ENCODE peak calls at places on chromosomes 3 and 15, in four cellular contexts. O is MM.1S, L is IMR-90, P is uterus. X is an unnamed sample.

GRCh38 chr15:55799287-55800212 is 56.6 kb upstream of the PRTG start:
- DNase-seq in O (no peak), L (peak; percentile 52), P (no peak), X (peak; percentile 17)

GRCh38 chr3:49813497-49814174 is at the start of gene UBA7:
- DNase-seq in O (peak; percentile 15), L (peak; percentile 80), P (peak; percentile 65), X (no peak)

GRCh38 chr15:66151809-66152208 is 101.7 kb downstream of the MEGF11 start:
- DNase-seq in O (no peak), L (no peak), P (no peak), X (no peak)

GRCh38 chr3:27596920-27597319 is 112.7 kb upstream of the SLC4A7 start:
- DNase-seq in O (no peak), L (peak; percentile 46), P (no peak), X (no peak)

GRCh38 chr3:123815981-123816380 is 68.2 kb downstream of the MYLK start:
- DNase-seq in O (no peak), L (no peak), P (no peak), X (no peak)

GRCh38 chr3:20622304-20622703 is 436.3 kb upstream of the SGO1 start:
- DNase-seq in O (no peak), L (peak; percentile 72), P (no peak), X (no peak)

GRCh38 chr15:30943654-30944335 is 40.1 kb downstream of the FAN1 start:
- DNase-seq in O (no peak), L (no peak), P (no peak), X (no peak)

GRCh38 chr3:98775459-98775858 is 12.3 kb downstream of the ST3GAL6 start:
- DNase-seq in O (peak; percentile 78), L (no peak), P (no peak), X (no peak)

GRCh38 chr3:50503504-50503903 is at the start of gene CACNA2D2:
- DNase-seq in O (peak; percentile 37), L (no peak), P (peak; percentile 78), X (peak; percentile 49)

GRCh38 chr15:77738441-77739437 is 106.0 kb upstream of the LINGO1 start:
- DNase-seq in O (no peak), L (no peak), P (no peak), X (no peak)

GRCh38 chr15:70815604-70816003 is 38.4 kb downstream of the LARP6 start:
- DNase-seq in O (no peak), L (peak; percentile 46), P (no peak), X (no peak)

GRCh38 chr3:189624130-189624529 is 7.1 kb upstream of the TP63 start:
- DNase-seq in O (no peak), L (no peak), P (no peak), X (no peak)

GRCh38 chr3:153658151-153658550 is 463.0 kb upstream of the ARHGEF26 start:
- DNase-seq in O (no peak), L (no peak), P (no peak), X (no peak)

GRCh38 chr15:62957130-62957529 is 85.4 kb upstream of the TPM1 start:
- DNase-seq in O (no peak), L (peak; percentile 29), P (no peak), X (no peak)

GRCh38 chr3:112477891-112478290 is 21.4 kb downstream of the BTLA start:
- DNase-seq in O (no peak), L (no peak), P (no peak), X (no peak)

GRCh38 chr3:129087138-129087702 is 26.6 kb downstream of the GP9 start:
- DNase-seq in O (no peak), L (peak; percentile 23), P (peak; percentile 67), X (no peak)

GRCh38 chr3:111321786-111322185 is 220.2 kb upstream of the CD96 start:
- DNase-seq in O (no peak), L (no peak), P (no peak), X (no peak)

GRCh38 chr15:70036585-70037343 is 61.0 kb downstream of the TLE3 start:
- DNase-seq in O (peak; percentile 98), L (no peak), P (no peak), X (no peak)

GRCh38 chr3:70186221-70186620 is 126.2 kb downstream of the MDFIC2 start:
- DNase-seq in O (no peak), L (no peak), P (no peak), X (no peak)

GRCh38 chr3:22401499-22401898 is 650.5 kb upstream of the ZNF385D start:
- DNase-seq in O (no peak), L (no peak), P (no peak), X (no peak)

GRCh38 chr3:12853803-12854202 is 12.4 kb upstream of the RPL32 start:
- DNase-seq in O (no peak), L (no peak), P (no peak), X (no peak)

GRCh38 chr15:58329781-58330467 is 101.9 kb upstream of the LIPC start:
- DNase-seq in O (no peak), L (no peak), P (no peak), X (no peak)

GRCh38 chr3:16266714-16267113 is 1.7 kb downstream of the OXNAD1 start:
- DNase-seq in O (peak; percentile 76), L (no peak), P (no peak), X (no peak)
- H3K4me3 ChIP-seq in O (peak overlapping the region; percentile 97), L (no peak overlapping the region), P (no peak overlapping the region), X (no peak overlapping the region)

DNA sequence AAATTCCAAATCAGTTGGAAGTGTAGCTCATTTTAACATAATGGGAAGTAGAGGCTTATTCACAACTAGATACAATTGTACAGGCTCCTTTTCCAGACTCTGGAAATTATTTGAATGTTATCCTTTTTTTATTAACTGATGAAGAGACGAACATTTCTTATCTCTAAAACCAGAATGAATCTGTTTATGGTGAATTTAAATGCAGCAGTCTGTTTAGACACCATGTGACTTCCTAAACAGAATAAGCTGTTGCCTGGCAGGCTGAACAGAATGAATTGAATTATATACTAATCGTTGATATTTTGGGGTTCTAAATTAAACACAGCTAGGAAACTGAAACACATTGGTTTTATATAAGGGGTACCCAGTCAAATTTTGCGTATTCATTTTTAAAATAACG is 4.0 kb downstream of the SEC61A1 start:
- DNase-seq in O (no peak), L (no peak), P (no peak), X (no peak)
- H3K4me3 ChIP-seq in O (no peak overlapping the region), L (no peak overlapping the region), P (no peak overlapping the region), X (no peak overlapping the region)

GRCh38 chr15:24919446-24919845 is 35.3 kb upstream of the SNRPN start:
- DNase-seq in O (no peak), L (no peak), P (no peak), X (no peak)

GRCh38 chr15:24924621-24925020 is 30.2 kb upstream of the SNRPN start:
- DNase-seq in O (no peak), L (peak; percentile 2), P (no peak), X (no peak)

DNA sequence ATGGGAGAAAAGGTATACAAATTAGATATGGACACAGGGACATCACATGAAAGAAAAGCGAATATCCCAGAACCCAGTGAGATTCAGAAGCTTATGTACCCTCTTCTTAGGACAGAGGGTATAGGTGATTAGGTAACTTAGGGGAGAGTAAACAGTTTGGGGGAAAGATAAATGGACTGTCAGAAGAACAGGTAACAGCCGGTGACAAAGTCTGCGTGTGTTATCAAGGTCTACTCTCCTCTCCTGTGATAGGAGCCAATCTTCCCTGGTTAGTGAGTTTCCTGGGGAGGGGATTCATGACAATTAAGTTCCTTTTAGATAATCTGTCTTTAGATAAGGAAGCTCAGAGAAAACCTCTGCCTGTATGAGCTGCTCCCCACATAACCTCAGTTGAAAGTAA is 30.6 kb upstream of the SNRPN start:
- DNase-seq in O (no peak), L (no peak), P (no peak), X (no peak)
- H3K4me3 ChIP-seq in O (no peak overlapping the region), L (no peak overlapping the region), P (no peak overlapping the region), X (no peak overlapping the region)

GRCh38 chr3:108292905-108293328 is 3.4 kb upstream of the HHLA2 start:
- DNase-seq in O (peak; percentile 76), L (no peak), P (no peak), X (peak; percentile 45)

GRCh38 chr3:108297636-108298035 is 1.3 kb downstream of the HHLA2 start:
- DNase-seq in O (no peak), L (no peak), P (no peak), X (no peak)

GRCh38 chr3:108298056-108298455 is 1.7 kb downstream of the HHLA2 start:
- DNase-seq in O (no peak), L (no peak), P (no peak), X (no peak)

GRCh38 chr3:108293858-108294257 is 2.5 kb upstream of the HHLA2 start:
- DNase-seq in O (peak; percentile 44), L (no peak), P (no peak), X (no peak)

DNA sequence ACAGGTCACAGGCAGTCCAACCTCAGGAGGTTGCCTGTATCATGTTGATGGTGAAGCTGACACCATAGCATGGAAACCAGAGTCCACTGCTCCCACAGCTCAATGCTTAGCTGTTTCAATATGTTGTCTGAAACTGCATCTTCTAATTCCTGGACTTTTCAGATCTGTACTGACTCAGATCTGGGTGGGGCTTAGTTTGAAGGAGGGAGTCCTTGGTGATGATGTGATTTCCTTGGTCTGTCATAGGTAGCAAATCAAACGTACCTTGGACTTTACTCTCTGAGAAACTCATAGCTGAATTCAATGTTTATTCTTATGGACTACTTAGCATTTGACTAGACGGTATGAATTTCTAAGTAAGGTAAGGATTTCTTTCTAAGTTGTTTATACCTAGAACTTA is at the start of gene HHLA2:
- DNase-seq in O (no peak), L (peak; percentile 13), P (no peak), X (no peak)
- H3K4me3 ChIP-seq in O (no peak within 1 kb of the TSS), L (no peak within 1 kb of the TSS), P (no peak within 1 kb of the TSS), X (no peak within 1 kb of the TSS)

DNA sequence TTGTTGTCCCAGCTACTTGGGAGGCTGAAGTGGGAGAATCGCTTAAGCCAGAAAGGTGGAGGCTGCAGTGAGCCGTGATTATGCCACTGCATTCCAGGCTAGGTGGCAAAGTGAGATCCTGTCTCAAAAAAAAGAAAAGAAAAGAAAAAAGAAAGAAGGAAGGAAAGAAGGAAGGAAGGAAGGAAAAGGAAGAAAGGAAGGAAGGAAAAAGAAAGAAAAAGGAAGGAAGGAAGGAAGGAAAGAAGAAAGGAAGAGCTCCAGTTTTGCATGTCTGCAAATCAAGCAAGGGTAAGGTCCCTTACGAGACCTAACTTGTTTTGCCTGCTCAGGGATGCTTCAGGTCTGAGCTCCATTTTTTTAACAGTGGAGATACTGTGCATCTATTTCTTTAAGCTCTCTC is 3.6 kb upstream of the XIRP1 start:
- DNase-seq in O (no peak), L (no peak), P (no peak), X (no peak)
- H3K4me3 ChIP-seq in O (no peak overlapping the region), L (no peak overlapping the region), P (no peak overlapping the region), X (no peak overlapping the region)

DNA sequence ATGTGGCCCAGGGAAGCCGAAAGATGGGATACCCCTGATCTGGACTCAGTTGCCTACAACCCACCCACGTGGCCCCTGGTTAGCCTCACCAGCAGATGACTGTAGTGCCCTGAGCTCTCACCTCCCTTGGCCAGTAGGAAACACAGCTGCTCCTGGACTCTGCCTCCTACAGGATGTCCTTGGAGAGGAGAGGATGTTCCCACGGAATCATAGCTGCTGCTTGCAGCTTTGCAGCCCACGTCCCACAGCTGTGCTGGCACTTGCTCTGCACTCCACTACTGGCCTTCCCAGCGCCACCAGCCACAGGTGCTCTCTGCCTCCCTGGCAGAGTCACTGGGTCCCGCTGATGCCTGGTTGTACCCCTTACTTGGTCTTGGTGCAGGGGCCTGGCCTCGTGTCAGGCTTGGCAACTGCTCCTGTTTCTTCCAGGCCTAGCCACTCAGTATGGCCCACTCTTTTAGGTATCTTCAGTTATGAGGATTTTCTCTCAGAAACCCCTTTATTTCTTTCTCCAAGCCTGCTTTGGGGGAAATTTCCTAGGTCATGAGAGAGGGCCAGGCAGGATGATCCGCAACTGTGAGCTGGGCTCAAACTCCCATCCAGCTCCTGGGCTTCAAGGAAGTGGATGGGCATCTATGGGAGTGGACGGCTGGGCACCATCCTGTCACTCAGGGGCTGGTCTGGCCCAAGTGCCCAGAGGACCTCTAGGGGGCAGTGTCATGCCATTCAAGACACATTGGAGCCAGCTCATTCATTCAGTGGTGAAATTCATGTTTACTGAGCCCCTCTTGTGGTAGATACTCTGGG is 16.3 kb upstream of the VILL start:
- DNase-seq in O (peak; percentile 61), L (peak; percentile 48), P (no peak), X (peak; percentile 72)
- H3K4me3 ChIP-seq in O (no peak overlapping the region), L (no peak overlapping the region), P (no peak overlapping the region), X (no peak overlapping the region)